ENCODE peak calls at places on chromosomes 4 and X, in five cellular contexts. G, O, N, D and I are unnamed samples.

GRCh38 chr4:24228692-24229091 is 338.8 kb upstream of the PPARGC1A start:
- DNase-seq in G (no peak), O (no peak), D (no peak), N (no peak), I (no peak)

GRCh38 chrX:103697687-103698086 is 11.2 kb upstream of the MORF4L2 start:
- DNase-seq in G (no peak), D (no peak), O (no peak), N (no peak), I (no peak)

GRCh38 chr4:25712611-25713010 is 57.0 kb downstream of the SLC34A2 start:
- DNase-seq in N (no peak), O (no peak), D (no peak), G (no peak), I (no peak)

GRCh38 chr4:140149851-140150635 is 3.9 kb downstream of the MAML3 start:
- DNase-seq in G (peak; percentile 73), D (peak; percentile 58), N (no peak), O (no peak), I (peak; percentile 39)

GRCh38 chr4:124526760-124527159 is 185.8 kb downstream of the ANKRD50 start:
- DNase-seq in O (no peak), N (peak; percentile 76), D (no peak), G (no peak), I (no peak)

GRCh38 chr4:93648258-93648657 is 180.3 kb upstream of the ATOH1 start:
- DNase-seq in N (no peak), G (no peak), O (no peak), D (no peak), I (no peak)

GRCh38 chr4:54547299-54548097 is 110.3 kb upstream of the KIT start:
- DNase-seq in N (no peak), D (no peak), G (no peak), O (peak; percentile 19), I (no peak)

GRCh38 chr4:40180356-40180755 is 16.5 kb upstream of the RHOH start:
- DNase-seq in O (no peak), N (no peak), D (no peak), G (no peak), I (no peak)

GRCh38 chrX:124462931-124463330 is 116.6 kb downstream of the SH2D1A start:
- DNase-seq in G (no peak), D (no peak), N (peak; percentile 44), O (no peak), I (no peak)

GRCh38 chrX:114058988-114059418 is 524.9 kb upstream of the HTR2C start:
- DNase-seq in D (peak; percentile 79), O (no peak), G (no peak), N (no peak), I (no peak)

GRCh38 chr4:78971326-78971725 is 32.1 kb upstream of the PAQR3 start:
- DNase-seq in D (no peak), G (no peak), O (no peak), N (no peak), I (no peak)

GRCh38 chrX:153772608-153773217 is 8.1 kb upstream of the SRPK3 start:
- DNase-seq in N (no peak), G (no peak), O (no peak), D (no peak), I (no peak)

GRCh38 chrX:38102875-38103274 is 96.5 kb downstream of the SYTL5 start:
- DNase-seq in N (no peak), D (no peak), O (no peak), G (no peak), I (no peak)

GRCh38 chrX:14038375-14039077 is 8.8 kb upstream of the GEMIN8 start:
- DNase-seq in O (no peak), D (no peak), N (no peak), G (no peak), I (no peak)

GRCh38 chr4:155703486-155704227 is 37.0 kb downstream of the GUCY1A1 start:
- DNase-seq in D (no peak), G (no peak), N (no peak), O (peak; percentile 21), I (no peak)

GRCh38 chr4:122010610-122011009 is 58.8 kb upstream of the TRPC3 start:
- DNase-seq in D (no peak), N (no peak), O (no peak), G (no peak), I (no peak)

GRCh38 chr4:2902126-2902525 is 58.5 kb downstream of the ADD1 start:
- DNase-seq in G (no peak), N (no peak), O (no peak), D (no peak), I (no peak)

GRCh38 chr4:95155759-95156451 is 392.9 kb downstream of the UNC5C start:
- DNase-seq in N (peak; percentile 13), D (peak; percentile 43), O (no peak), G (no peak), I (peak; percentile 23)

DNA sequence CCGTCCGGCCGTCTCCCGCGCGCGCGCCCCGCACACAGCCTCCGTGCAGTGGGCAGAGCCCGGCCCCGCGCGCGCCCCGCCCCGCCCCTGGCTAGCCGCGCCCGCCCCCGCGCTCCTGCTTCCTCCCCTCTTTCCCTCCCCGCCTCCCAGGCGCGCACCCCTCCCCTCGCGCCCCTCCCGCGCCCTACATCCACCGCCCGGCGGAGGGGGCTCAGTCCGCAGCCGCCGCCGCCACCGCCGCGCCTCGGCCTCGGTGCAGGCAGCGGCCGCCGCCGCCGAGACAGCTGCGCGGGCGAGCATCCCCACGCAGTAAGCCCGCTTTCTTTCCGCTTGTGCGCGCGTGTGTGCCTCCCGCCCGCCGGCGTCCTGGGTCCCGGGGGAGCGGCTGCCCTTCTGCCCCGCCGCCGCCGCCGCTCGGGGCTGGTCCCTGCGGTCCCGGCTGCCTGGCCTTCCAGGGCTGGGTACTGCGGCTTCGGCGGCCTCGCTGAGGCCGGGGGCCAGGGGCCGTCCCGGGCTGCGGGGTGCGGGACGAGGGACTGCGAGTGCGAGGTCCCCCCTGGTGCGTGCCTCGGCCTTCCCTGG is at the start of gene FHL1:
- DNase-seq in G (peak; percentile 41), O (no peak), D (peak; percentile 63), N (no peak), I (peak; percentile 18)
- TF ChIP-seq ESRRA in G (no peak), O (no peak), D (no peak), N (no peak), I (no peak)

GRCh38 chrX:69300323-69300722 is 135.1 kb upstream of the PJA1 start:
- DNase-seq in D (no peak), G (no peak), O (no peak), N (no peak), I (no peak)
- TF ChIP-seq ESRRA in D (no peak), G (no peak), O (no peak), N (no peak), I (no peak)

GRCh38 chr4:15381806-15382338 is 46.0 kb upstream of the C1QTNF7 start:
- DNase-seq in D (no peak), N (no peak), O (no peak), G (no peak), I (no peak)

GRCh38 chr4:15382669-15383273 is 45.1 kb upstream of the C1QTNF7 start:
- DNase-seq in G (no peak), D (no peak), O (no peak), N (no peak), I (no peak)

GRCh38 chr4:15385515-15385914 is 42.3 kb upstream of the C1QTNF7 start:
- DNase-seq in G (no peak), D (no peak), O (no peak), N (no peak), I (no peak)

GRCh38 chr4:15385928-15386327 is 41.9 kb upstream of the C1QTNF7 start:
- DNase-seq in G (no peak), N (no peak), D (no peak), O (no peak), I (no peak)
- TF ChIP-seq ESRRA in G (no peak), N (no peak), D (no peak), O (no peak), I (no peak)

GRCh38 chr4:56981795-56982201 is 3.1 kb downstream of the POLR2B start:
- DNase-seq in O (no peak), N (no peak), D (peak; percentile 52), G (no peak), I (no peak)

GRCh38 chr4:56978750-56979303 is at the start of gene POLR2B:
- DNase-seq in N (peak; percentile 96), D (peak; percentile 99), O (peak; percentile 86), G (peak; percentile 95), I (peak; percentile 95)

GRCh38 chr4:56977321-56978012 is at the start of gene NOA1:
- DNase-seq in O (peak; percentile 99), D (peak; percentile 99), G (peak; percentile 97), N (peak; percentile 98), I (peak; percentile 81)

GRCh38 chr4:56976878-56977320 is 507 bp downstream of the NOA1 start:
- DNase-seq in O (no peak), D (peak; percentile 46), G (peak; percentile 76), N (peak; percentile 26), I (peak; percentile 12)

DNA sequence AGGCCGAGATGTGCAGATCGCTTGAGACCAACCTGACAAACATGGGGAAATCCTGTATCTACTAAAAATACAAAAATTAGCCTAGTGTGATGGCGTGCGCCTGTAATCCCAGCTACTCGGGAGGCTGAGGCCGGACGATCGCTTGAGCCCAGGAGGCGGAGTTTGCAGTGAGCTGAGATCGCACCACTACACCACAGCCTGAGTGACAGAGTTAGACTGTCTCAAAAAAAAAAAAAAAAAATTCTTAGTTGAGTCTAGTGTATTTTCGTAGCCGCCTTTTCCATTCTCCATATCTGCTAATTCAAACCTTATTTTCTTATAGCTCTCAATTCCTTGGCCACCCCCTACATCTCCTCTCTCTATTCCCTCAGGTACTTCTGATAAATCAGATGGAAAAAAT is 978 bp downstream of the POLR2B start:
- DNase-seq in D (peak; percentile 72), G (no peak), N (peak; percentile 31), O (no peak), I (no peak)
- TF ChIP-seq ESRRA in D (no peak), G (no peak), N (no peak), O (no peak), I (no peak)

DNA sequence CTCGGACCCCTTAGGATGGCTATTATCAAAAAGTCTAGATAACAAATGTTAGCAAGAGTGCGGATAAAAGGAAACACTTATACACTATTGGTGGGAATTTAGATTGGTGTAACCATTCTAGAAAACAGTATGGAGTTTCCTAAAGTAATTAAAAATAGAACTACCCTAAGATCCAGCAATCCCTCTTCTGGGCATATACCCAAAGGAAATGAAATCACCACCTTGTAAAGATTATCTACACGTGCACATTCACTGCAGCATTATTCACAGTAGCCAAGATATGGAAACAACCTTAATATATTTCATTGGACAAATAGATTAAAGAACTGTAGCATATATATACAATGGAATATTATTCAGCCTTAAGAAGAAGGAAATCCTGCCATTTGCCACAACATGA is 462.4 kb downstream of the IQCM start:
- DNase-seq in N (no peak), O (no peak), D (no peak), G (no peak), I (no peak)
- TF ChIP-seq ESRRA in N (no peak), O (no peak), D (no peak), G (no peak), I (no peak)

GRCh38 chrX:129115935-129116334 is 407.4 kb downstream of the SMARCA1 start:
- DNase-seq in O (no peak), G (no peak), N (peak; percentile 35), D (no peak), I (no peak)
- TF ChIP-seq ESRRA in O (no peak), G (no peak), N (no peak), D (no peak), I (no peak)

GRCh38 chr4:169151671-169152070 is 119.1 kb downstream of the SH3RF1 start:
- DNase-seq in G (no peak), N (no peak), D (no peak), O (no peak), I (no peak)
- TF ChIP-seq ESRRA in G (no peak), N (no peak), D (no peak), O (no peak), I (no peak)

GRCh38 chr4:4492161-4492847 is 49.5 kb downstream of the STX18 start:
- DNase-seq in G (no peak), D (no peak), N (no peak), O (peak; percentile 56), I (no peak)
- TF ChIP-seq ESRRA in G (no peak), D (no peak), N (no peak), O (no peak), I (no peak)